ENCODE peak calls at places on chromosomes 2 and 18, in five cellular contexts. Z is GM23248, K is PC-3, O is neural progenitor cell, H is SK-N-SH. F is an unnamed sample. For H3F3A, the result is how much of the 10 kb centered on the place peaks cover.

GRCh38 chr2:169767243-169767888 is 31.3 kb upstream of the SSB start:
- DNase-seq in O (peak), K (peak), H (peak), Z (peak), F (no peak)

GRCh38 chr2:165793779-165794519 is at the start of gene GALNT3:
- DNase-seq in H (peak), Z (peak), K (peak), O (peak), F (peak)

GRCh38 chr2:195642677-195643063 is 14.4 kb upstream of the SLC39A10 start:
- DNase-seq in H (no peak), K (no peak), O (no peak), Z (no peak), F (no peak)

GRCh38 chr2:70061317-70061716 is 26.0 kb upstream of the PCBP1 start:
- DNase-seq in O (no peak), Z (no peak), K (no peak), H (no peak), F (no peak)

GRCh38 chr2:219469186-219469724 is 29.4 kb upstream of the GMPPA start:
- DNase-seq in H (no peak), K (peak), Z (peak), O (no peak), F (no peak)

GRCh38 chr2:170836027-170836426 is 19.3 kb downstream of the GAD1 start:
- DNase-seq in Z (no peak), K (no peak), H (no peak), O (no peak), F (no peak)

GRCh38 chr18:499351-500229 is 911 bp downstream of the COLEC12 start:
- DNase-seq in H (peak), Z (peak), O (peak), K (peak), F (no peak)

GRCh38 chr2:195532628-195533271 is 124.3 kb upstream of the SLC39A10 start:
- DNase-seq in Z (peak), K (peak), H (no peak), O (no peak), F (no peak)

GRCh38 chr18:76435321-76435989 is 59.6 kb downstream of the ZNF516 start:
- DNase-seq in K (no peak), Z (no peak), O (no peak), H (no peak), F (no peak)

GRCh38 chr2:71859211-71859847 is 288.3 kb downstream of the CYP26B1 start:
- DNase-seq in O (no peak), H (no peak), Z (no peak), K (no peak), F (no peak)

GRCh38 chr2:126645211-126645618 is 10.7 kb upstream of the GYPC start:
- DNase-seq in Z (no peak), H (no peak), O (no peak), K (no peak), F (no peak)

GRCh38 chr18:36711813-36712444 is 116.9 kb downstream of the TPGS2 start:
- DNase-seq in Z (peak), H (no peak), O (no peak), K (peak), F (peak)

GRCh38 chr2:221943078-221943810 is 355.6 kb downstream of the PAX3 start:
- DNase-seq in O (no peak), H (no peak), Z (peak), K (peak), F (peak)

GRCh38 chr2:147110317-147110716 is 734.5 kb upstream of the ACVR2A start:
- DNase-seq in K (no peak), H (no peak), O (peak), Z (peak), F (no peak)

GRCh38 chr18:79570266-79571201 is 109.1 kb upstream of the CTDP1 start:
- DNase-seq in O (no peak), K (no peak), H (no peak), Z (peak), F (no peak)

GRCh38 chr18:63290456-63291200 is 28.9 kb downstream of the BCL2 start:
- DNase-seq in O (peak), K (no peak), Z (no peak), H (no peak), F (no peak)

GRCh38 chr18:8260319-8260718 is 348.9 kb upstream of the RAB12 start:
- DNase-seq in Z (peak), O (no peak), H (no peak), K (peak), F (peak)

GRCh38 chr18:525066-525797 is 24.7 kb upstream of the COLEC12 start:
- DNase-seq in H (no peak), K (peak), O (no peak), Z (peak), F (no peak)

GRCh38 chr2:21092308-21092869 is 31.4 kb upstream of the TDRD15 start:
- DNase-seq in H (no peak), K (no peak), O (no peak), Z (no peak), F (no peak)

GRCh38 chr2:171703574-171704347 is 16.5 kb downstream of the DYNC1I2 start:
- DNase-seq in H (peak), O (peak), Z (peak), K (peak), F (peak)

GRCh38 chr18:6854811-6855210 is 125.3 kb downstream of the ARHGAP28 start:
- DNase-seq in Z (no peak), K (no peak), H (no peak), O (no peak), F (no peak)

GRCh38 chr2:63790913-63791312 is 50.8 kb upstream of the UGP2 start:
- DNase-seq in K (peak), O (no peak), H (no peak), Z (peak), F (peak)

GRCh38 chr18:58392336-58393000 is 236.4 kb downstream of the ALPK2 start:
- DNase-seq in H (no peak), Z (peak), K (no peak), O (peak), F (no peak)

GRCh38 chr2:86234573-86235131 is 35.4 kb downstream of the MRPL35 start:
- DNase-seq in K (no peak), H (no peak), Z (no peak), O (no peak), F (no peak)

GRCh38 chr2:109189751-109190150 is 60.7 kb downstream of the SH3RF3 start:
- DNase-seq in O (no peak), Z (no peak), H (no peak), K (no peak), F (no peak)

DNA sequence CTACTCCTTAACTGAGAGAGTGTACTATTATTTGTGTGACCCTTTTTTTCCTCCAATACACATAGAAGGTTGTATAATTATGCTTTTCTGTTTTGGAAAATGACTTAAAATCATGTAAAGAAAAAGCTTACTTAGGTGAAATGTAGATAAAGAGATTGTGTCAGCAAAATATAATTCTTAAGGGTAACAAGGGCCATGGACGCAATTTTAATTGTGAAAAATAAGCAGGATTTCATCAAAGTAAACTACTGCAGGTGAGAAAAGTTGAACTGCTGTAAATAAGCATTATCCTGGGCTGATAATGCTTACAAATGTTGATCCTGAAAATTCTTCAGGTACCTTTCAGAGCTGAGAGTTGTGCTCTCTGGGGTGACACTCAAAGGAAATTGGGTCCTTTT is 141.5 kb downstream of the RPIA start:
- DNase-seq in H (no peak), Z (no peak), K (no peak), O (no peak), F (no peak)
- H3K4me3 ChIP-seq in H (no peak), Z (no peak), K (no peak), O (no peak), F (no peak)

DNA sequence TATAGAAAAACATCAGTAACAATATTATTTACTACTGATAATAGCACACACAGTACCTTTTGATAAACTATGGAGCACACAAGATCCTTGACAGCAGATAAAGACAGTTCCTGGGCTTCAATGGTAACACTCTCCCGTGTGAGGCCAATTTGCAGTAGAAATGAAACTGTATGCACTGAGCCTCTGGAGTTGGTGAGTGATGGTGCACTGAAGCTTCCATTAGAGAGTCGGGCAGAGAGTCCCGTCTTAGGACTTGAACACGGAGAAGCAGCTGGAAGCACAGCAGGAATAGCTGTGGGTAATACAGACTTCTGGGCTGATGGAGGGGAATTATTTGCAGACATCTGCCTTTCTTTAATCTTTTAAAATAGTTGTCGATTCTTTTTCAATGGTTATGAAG is 8.5 kb downstream of the PRKD3 start:
- DNase-seq in K (no peak), O (no peak), H (no peak), Z (no peak), F (no peak)
- H3F3A ChIP-seq in K (under half), O (under half), H (under half), Z (under half), F (under half)

GRCh38 chr2:133836691-133837090 is 268.4 kb upstream of the NCKAP5 start:
- DNase-seq in K (peak), Z (peak), H (no peak), O (no peak), F (no peak)
- H3K27ac ChIP-seq in K (peak), Z (no peak), H (peak), O (no peak), F (no peak)

DNA sequence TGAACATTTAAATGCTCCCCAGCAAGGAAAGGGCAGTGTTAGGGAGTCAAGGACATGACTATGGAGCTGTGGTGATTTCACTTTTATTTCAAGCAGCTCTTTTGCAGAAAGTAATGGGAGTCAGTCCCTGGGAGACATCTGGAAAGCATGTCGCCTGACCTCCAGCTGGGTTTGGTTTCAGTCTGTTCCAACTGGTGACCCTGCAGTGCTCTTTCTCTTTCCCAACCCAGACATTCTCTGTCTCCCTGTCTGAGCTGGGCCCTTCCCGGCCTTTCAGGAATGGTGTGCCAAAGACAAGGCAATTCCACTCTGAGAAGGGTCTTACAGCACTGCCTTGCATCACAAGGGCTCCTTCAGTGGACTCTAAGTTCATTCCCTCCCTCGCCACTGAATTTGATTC is 323.2 kb downstream of the OSR1 start:
- DNase-seq in Z (peak), H (no peak), O (no peak), K (no peak), F (no peak)
- H3K4me3 ChIP-seq in Z (no peak), H (no peak), O (no peak), K (no peak), F (no peak)

DNA sequence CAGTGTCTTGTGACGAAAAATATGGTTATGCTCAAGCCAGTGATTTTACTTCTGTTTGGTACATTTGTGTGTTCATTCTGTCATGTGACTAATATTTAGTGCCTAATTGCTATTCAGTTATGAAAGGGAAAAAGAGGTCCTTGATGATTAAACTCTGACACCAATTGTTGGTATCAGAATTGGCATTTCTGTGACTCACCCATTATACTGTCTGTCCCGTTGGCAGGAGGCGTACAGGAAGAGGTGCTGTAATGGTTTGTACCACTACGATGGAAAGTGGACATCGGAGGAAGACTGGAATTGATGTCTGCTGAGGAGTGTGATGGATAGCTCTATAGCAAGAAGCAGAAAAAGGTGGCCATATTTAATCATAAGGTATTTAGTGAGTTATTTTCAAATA is 310.4 kb upstream of the CCDC68 start:
- DNase-seq in H (no peak), O (no peak), K (no peak), Z (peak), F (no peak)
- H3F3A ChIP-seq in H (under half), O (under half), K (under half), Z (half or more), F (under half)

DNA sequence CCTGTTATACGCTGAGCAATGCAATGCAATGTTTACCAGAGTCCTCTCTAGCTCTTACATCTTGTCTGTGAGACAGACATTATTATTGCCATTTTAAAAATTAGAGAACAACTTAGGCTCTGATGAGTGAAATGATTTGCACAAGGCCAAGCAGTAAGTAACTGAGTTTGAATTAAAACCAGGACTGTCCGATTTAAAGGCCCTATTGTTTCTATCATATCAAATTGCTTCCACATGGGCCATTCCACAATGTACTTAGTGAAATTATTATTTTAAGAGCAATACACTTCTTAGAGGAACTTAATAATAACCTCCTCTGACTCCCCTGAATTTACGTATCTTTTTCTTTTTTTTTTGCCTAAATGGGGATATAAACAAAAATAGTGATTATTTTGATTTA is 64.6 kb downstream of the PLCL1 start:
- DNase-seq in Z (no peak), H (no peak), K (no peak), O (no peak), F (no peak)
- H3K27ac ChIP-seq in Z (no peak), H (peak), K (no peak), O (no peak), F (no peak)

GRCh38 chr2:177258059-177258458 is 6.5 kb downstream of the NFE2L2 start:
- DNase-seq in K (no peak), H (no peak), Z (no peak), O (no peak), F (no peak)
- H3K4me3 ChIP-seq in K (no peak), H (no peak), Z (no peak), O (no peak), F (no peak)

GRCh38 chr2:138794734-138795133 is 14.5 kb upstream of the NXPH2 start:
- DNase-seq in H (no peak), K (no peak), O (no peak), Z (no peak), F (no peak)
- H3F3A ChIP-seq in H (under half), K (under half), O (under half), Z (under half), F (under half)

GRCh38 chr2:39697480-39697879 is 31.8 kb downstream of the TMEM178A start:
- DNase-seq in Z (no peak), O (no peak), H (no peak), K (no peak), F (no peak)
- H3K27ac ChIP-seq in Z (no peak), O (no peak), H (no peak), K (no peak), F (no peak)